ENCODE peak calls at places on chromosome 17, in ten cellular contexts. S is KG1; Q is NCI-H2029; Y is EL; T is GM10248; G is left cardiac atrium; P is NCI-H345; U is effector CD4-positive, alpha-beta T cell; A is activated T-helper 1 cell treated with anti-CD3 and anti-CD28 coated beads, Interleukin-12 subunit alpha, Interleukin-12 subunit beta, Interleukin-2, Interleukin-4 antibody, amounts not matched to agents 30 ng/mL and 10 ng/mL and 1 ng/mL, durations not matched to agents 14 hours and 24 hours and 36 hours; C is astrocyte of the spinal cord. I is an unnamed sample.

GRCh38 chr17:79024901-79025737 is 1.1 kb downstream of the C1QTNF1 start:
- DNase-seq in Q (no peak), A (no peak), P (no peak), C (no peak), U (no peak), S (no peak), T (no peak), G (peak; percentile 73), Y (no peak), I (no peak)

GRCh38 chr17:49845210-49845782 is 2.6 kb downstream of the TAC4 start:
- DNase-seq in G (peak; percentile 72), Q (no peak), A (no peak), P (no peak), S (no peak), T (no peak), Y (no peak), C (no peak), U (no peak), I (no peak)

GRCh38 chr17:32815460-32815859 is 61.5 kb downstream of the MYO1D start:
- DNase-seq in Y (no peak), Q (no peak), T (no peak), G (no peak), A (no peak), S (no peak), U (no peak), C (no peak), P (no peak), I (no peak)

GRCh38 chr17:50920041-50920410 is 53.9 kb upstream of the TOB1 start:
- DNase-seq in G (no peak), Y (no peak), T (no peak), A (no peak), S (no peak), U (no peak), P (peak; percentile 78), Q (no peak), C (no peak), I (no peak)

GRCh38 chr17:74446551-74447500 is 14.9 kb downstream of the GPRC5C start:
- DNase-seq in C (no peak), T (peak; percentile 71), Y (no peak), U (no peak), Q (no peak), S (no peak), A (no peak), P (no peak), G (peak; percentile 87), I (no peak)

GRCh38 chr17:56995776-56996175 is 17.8 kb downstream of the SCPEP1 start:
- DNase-seq in P (no peak), S (no peak), U (no peak), C (no peak), T (no peak), G (no peak), Y (no peak), A (no peak), Q (no peak), I (no peak)

GRCh38 chr17:77424585-77425344 is 284.0 kb downstream of the SEC14L1 start:
- DNase-seq in C (peak; percentile 94), Q (no peak), G (peak; percentile 91), T (no peak), P (no peak), U (no peak), A (no peak), S (no peak), Y (peak; percentile 96), I (peak; percentile 86)

GRCh38 chr17:43758497-43759174 is at the start of gene SOST:
- DNase-seq in A (no peak), U (no peak), C (no peak), S (no peak), Q (no peak), G (no peak), P (no peak), Y (no peak), T (no peak), I (no peak)

GRCh38 chr17:3888343-3889171 is 4.3 kb downstream of the CAMKK1 start:
- DNase-seq in A (no peak), P (no peak), S (no peak), G (peak; percentile 86), Q (peak; percentile 69), T (no peak), C (peak; percentile 95), U (no peak), Y (peak; percentile 95), I (peak; percentile 92)

I was measured in A172.